ENCODE peak calls at places on chromosomes 6 and 20, in five cellular contexts. G is right cardiac atrium, V is testis, P is colonic mucosa, E is HCT116. D is an unnamed sample.

GRCh38 chr6:111842891-111843290 is 30.4 kb downstream of the FYN start:
- DNase-seq in V (no peak), E (no peak), G (no peak), P (no peak), D (no peak)

GRCh38 chr6:41469951-41470340 is 76.2 kb upstream of the FOXP4 start:
- DNase-seq in V (no peak), E (no peak), G (no peak), P (no peak), D (peak; percentile 86)

GRCh38 chr6:28218312-28219248 is 6.5 kb upstream of the ZSCAN9 start:
- DNase-seq in P (peak; percentile 78), V (peak; percentile 74), G (peak; percentile 83), E (no peak), D (peak; percentile 91)

GRCh38 chr6:76230711-76231110 is 158.2 kb upstream of the IMPG1 start:
- DNase-seq in G (no peak), V (no peak), P (no peak), E (peak; percentile 29), D (peak; percentile 15)

GRCh38 chr6:111683126-111683525 is 77.4 kb upstream of the TRAF3IP2 start:
- DNase-seq in P (no peak), G (peak; percentile 56), E (no peak), V (no peak), D (no peak)

GRCh38 chr6:40395698-40396076 is 191.5 kb downstream of the LRFN2 start:
- DNase-seq in E (no peak), V (no peak), G (no peak), P (no peak), D (no peak)

GRCh38 chr6:7298113-7298512 is 14.9 kb downstream of the SSR1 start:
- DNase-seq in V (no peak), E (no peak), P (no peak), G (no peak), D (no peak)

GRCh38 chr20:46990017-46990810 is 95.6 kb downstream of the EYA2 start:
- DNase-seq in P (peak; percentile 40), V (no peak), G (no peak), E (no peak), D (no peak)

GRCh38 chr6:117072781-117073180 is 192.6 kb upstream of the VGLL2 start:
- DNase-seq in E (no peak), V (no peak), P (no peak), G (no peak), D (peak; percentile 31)

GRCh38 chr6:56478202-56478601 is 164.5 kb downstream of the DST start:
- DNase-seq in V (no peak), P (no peak), E (no peak), G (no peak), D (no peak)

GRCh38 chr6:128280960-128281359 is 239.4 kb downstream of the PTPRK start:
- DNase-seq in V (no peak), P (no peak), G (no peak), E (no peak), D (peak; percentile 11)

GRCh38 chr20:63216041-63216848 is at the start of gene YTHDF1:
- DNase-seq in V (peak; percentile 96), P (peak; percentile 97), G (peak; percentile 98), E (peak; percentile 84), D (peak; percentile 100)

GRCh38 chr6:2725999-2726567 is 24.6 kb downstream of the MYLK4 start:
- DNase-seq in E (no peak), P (no peak), V (no peak), G (peak; percentile 37), D (no peak)

GRCh38 chr6:53461041-53461656 is 83.8 kb downstream of the GCLC start:
- DNase-seq in G (no peak), E (no peak), V (no peak), P (no peak), D (no peak)

GRCh38 chr6:45986746-45987274 is 28.9 kb downstream of the CLIC5 start:
- DNase-seq in P (no peak), G (no peak), E (no peak), V (no peak), D (no peak)

GRCh38 chr6:5457983-5458683 is 196.8 kb downstream of the FARS2 start:
- DNase-seq in E (no peak), G (peak; percentile 22), P (no peak), V (no peak), D (no peak)

GRCh38 chr6:107611060-107611824 is 121.3 kb downstream of the SOBP start:
- DNase-seq in V (no peak), P (no peak), G (no peak), E (no peak), D (no peak)

GRCh38 chr6:107612762-107613415 is 123.0 kb downstream of the SOBP start:
- DNase-seq in P (no peak), E (no peak), G (no peak), V (peak; percentile 69), D (no peak)

GRCh38 chr6:107613980-107614379 is 124.1 kb downstream of the SOBP start:
- DNase-seq in E (no peak), P (no peak), G (no peak), V (no peak), D (no peak)

GRCh38 chr6:107616776-107617175 is 126.9 kb downstream of the SOBP start:
- DNase-seq in E (no peak), V (no peak), G (no peak), P (no peak), D (no peak)

GRCh38 chr6:107614828-107615227 is 124.9 kb downstream of the SOBP start:
- DNase-seq in P (no peak), V (no peak), G (no peak), E (no peak), D (no peak)
- H3K4me3 ChIP-seq in P (no peak overlapping the region), V (no peak overlapping the region), G (no peak overlapping the region), E (no peak overlapping the region), D (no peak overlapping the region)

DNA sequence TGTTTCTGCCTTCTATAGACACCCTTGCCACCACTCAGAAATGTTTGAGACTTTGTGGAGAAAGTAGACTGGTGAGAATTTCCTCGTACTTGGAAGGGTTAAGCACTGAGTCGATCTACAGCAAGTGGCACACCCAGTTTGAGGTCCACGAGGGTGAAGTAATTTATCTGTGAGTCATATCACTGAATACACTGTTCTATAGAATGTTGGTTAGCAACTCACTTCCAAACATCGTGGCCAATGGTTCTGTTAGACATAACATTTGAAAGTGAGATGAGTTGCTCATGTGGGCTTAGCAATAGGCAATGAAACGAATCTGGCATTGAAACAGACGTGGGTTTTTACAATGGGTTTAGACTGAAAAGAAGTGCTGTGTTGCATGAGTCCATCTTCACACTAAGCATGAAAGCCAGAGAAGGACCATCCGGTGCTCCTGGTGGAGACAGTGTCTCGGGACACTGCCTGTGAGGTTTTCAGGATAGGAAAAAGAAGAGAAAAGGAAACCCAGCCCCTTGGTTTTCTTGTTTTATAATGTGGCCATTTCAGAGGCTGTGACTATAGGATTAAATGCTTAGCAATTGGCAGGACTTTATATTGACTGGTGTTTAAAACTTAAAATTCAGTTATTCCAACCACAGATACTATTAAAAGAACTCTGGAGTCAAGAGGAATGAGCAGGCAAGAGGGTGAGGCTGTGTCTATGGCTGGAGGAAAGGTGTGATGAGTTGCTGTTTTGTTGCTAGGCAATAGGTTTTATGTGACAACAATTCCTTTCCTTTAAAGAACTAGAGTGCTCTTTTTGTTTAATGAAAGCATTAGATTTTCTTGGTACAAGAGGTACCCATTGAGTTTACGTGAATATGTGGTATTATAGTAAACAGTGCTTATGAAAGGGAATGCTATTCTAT is 31.0 kb upstream of the EZR start:
- DNase-seq in E (peak; percentile 97), G (no peak), P (peak; percentile 79), V (no peak), D (no peak)
- H3K4me3 ChIP-seq in E (peak overlapping the region; percentile 44), G (no peak overlapping the region), P (no peak overlapping the region), V (no peak overlapping the region), D (no peak overlapping the region)

DNA sequence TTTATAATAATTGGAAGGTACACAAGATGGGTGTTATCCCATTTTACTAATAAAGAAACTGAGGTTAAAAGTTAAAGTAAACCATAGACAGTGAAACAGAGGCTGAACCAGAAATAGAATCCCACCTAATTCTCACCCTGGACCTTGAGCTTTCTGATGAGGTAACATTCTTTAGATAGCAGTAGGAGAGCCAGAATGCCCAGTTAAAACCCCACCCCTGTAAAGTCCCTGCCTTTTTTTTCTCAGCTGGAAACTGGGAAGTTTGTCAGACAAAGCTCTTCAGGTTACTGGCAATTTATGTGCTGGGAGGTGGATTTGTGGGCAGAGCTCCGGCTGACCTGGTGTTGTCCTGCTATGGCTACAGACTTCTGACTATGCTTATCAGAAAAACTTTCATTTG is 1.9 kb upstream of the MCHR2 start:
- DNase-seq in V (no peak), P (no peak), E (no peak), G (no peak), D (no peak)
- H3K4me3 ChIP-seq in V (no peak overlapping the region), P (no peak overlapping the region), E (no peak overlapping the region), G (no peak overlapping the region), D (no peak overlapping the region)

GRCh38 chr20:36267605-36268500 is 31.6 kb downstream of the AAR2 start:
- DNase-seq in V (no peak), G (no peak), E (no peak), P (no peak), D (peak; percentile 64)

GRCh38 chr20:36264426-36265246 is 28.4 kb downstream of the AAR2 start:
- DNase-seq in G (no peak), P (no peak), E (no peak), V (no peak), D (no peak)

GRCh38 chr20:36268501-36269342 is 32.4 kb downstream of the AAR2 start:
- DNase-seq in P (no peak), G (no peak), E (no peak), V (no peak), D (peak; percentile 61)

GRCh38 chr20:36269507-36269906 is 33.2 kb downstream of the AAR2 start:
- DNase-seq in V (no peak), E (no peak), G (no peak), P (no peak), D (no peak)

GRCh38 chr20:36266189-36266588 is 29.9 kb downstream of the AAR2 start:
- DNase-seq in P (no peak), V (no peak), G (no peak), E (no peak), D (peak; percentile 27)
- H3K4me3 ChIP-seq in P (no peak overlapping the region), V (no peak overlapping the region), G (no peak overlapping the region), E (no peak overlapping the region), D (no peak overlapping the region)

DNA sequence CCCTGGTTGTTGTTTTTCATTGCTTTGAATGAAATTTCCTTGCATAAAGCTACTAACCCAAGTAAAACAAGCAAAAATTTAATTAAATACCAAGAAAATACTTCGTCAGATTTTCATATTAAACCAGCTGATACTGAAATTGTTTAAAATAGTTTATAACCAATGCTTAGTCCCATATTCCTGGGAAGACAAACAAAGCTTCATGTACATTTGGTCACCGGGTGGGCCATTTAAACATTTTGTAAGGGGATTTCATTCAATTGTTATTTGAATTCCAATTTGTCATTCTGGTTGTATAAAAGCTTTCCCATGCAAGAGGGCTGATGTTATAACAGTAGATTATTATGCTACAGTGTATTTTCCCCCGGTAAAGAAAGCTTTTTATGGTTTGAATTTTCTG is 578 bp upstream of the RBBP9 start:
- DNase-seq in V (no peak), E (no peak), G (no peak), P (no peak), D (no peak)
- H3K4me3 ChIP-seq in V (no peak overlapping the region), E (peak overlapping the region; percentile 76), G (no peak overlapping the region), P (no peak overlapping the region), D (no peak overlapping the region)

GRCh38 chr6:29886686-29887085 is 55.6 kb upstream of the HLA-A start:
- DNase-seq in E (no peak), V (no peak), G (no peak), P (no peak), D (no peak)
- H3K4me3 ChIP-seq in E (peak overlapping the region; percentile 76), V (no peak overlapping the region), G (no peak overlapping the region), P (peak overlapping the region; percentile 50), D (no peak overlapping the region)